ENCODE peak calls at places on chromosomes 16 and 17, in ten cellular contexts. L is CD8-positive, alpha-beta T cell; O is upper lobe of right lung; R is mucosa of descending colon; M is left lung; W is ascending aorta; V is heart right ventricle; N is transverse colon; B is body of pancreas; A is mammary epithelial cell. D is an unnamed sample. For H3K4me1, the result is how much of the 10 kb centered on the place peaks cover.

GRCh38 chr17:17540278-17540906 is 44.2 kb upstream of the RASD1 start:
- DNase-seq in L (no peak), O (no peak), R (no peak), M (peak), W (no peak), V (peak), N (no peak), B (no peak), A (no peak), D (no peak)

GRCh38 chr16:49464877-49465504 is 91.4 kb downstream of the C16orf78 start:
- DNase-seq in L (no peak), O (no peak), R (no peak), M (peak), W (peak), V (no peak), N (no peak), B (no peak), A (no peak), D (peak)

GRCh38 chr17:59565959-59566324 is 532 bp downstream of the DHX40 start:
- DNase-seq in L (peak), O (peak), R (no peak), M (no peak), W (peak), V (peak), N (peak), B (peak), A (peak), D (peak)

GRCh38 chr17:3887811-3888210 is 5.0 kb downstream of the CAMKK1 start:
- DNase-seq in L (no peak), O (no peak), R (no peak), M (no peak), W (no peak), V (no peak), N (no peak), B (no peak), A (no peak), D (no peak)

GRCh38 chr17:7889166-7889584 is 586 bp downstream of the CHD3 start:
- DNase-seq in L (no peak), O (peak), R (peak), M (peak), W (peak), V (peak), N (peak), B (peak), A (peak), D (peak)

GRCh38 chr17:13601317-13601775 is 383 bp downstream of the HS3ST3A1 start:
- DNase-seq in L (no peak), O (no peak), R (no peak), M (peak), W (no peak), V (peak), N (no peak), B (no peak), A (no peak), D (no peak)

GRCh38 chr16:68786685-68787418 is 49.8 kb downstream of the CDH1 start:
- DNase-seq in L (no peak), O (no peak), R (no peak), M (no peak), W (no peak), V (no peak), N (peak), B (peak), A (peak), D (no peak)

GRCh38 chr17:21545051-21545450 is 147.3 kb upstream of the KCNJ18 start:
- DNase-seq in L (no peak), O (no peak), R (no peak), M (no peak), W (no peak), V (no peak), N (no peak), B (no peak), A (no peak), D (no peak)

GRCh38 chr16:81273223-81273940 is 34.9 kb downstream of the BCO1 start:
- DNase-seq in L (no peak), O (peak), R (no peak), M (no peak), W (no peak), V (no peak), N (no peak), B (no peak), A (no peak), D (no peak)

GRCh38 chr16:24504467-24505345 is 34.7 kb upstream of the RBBP6 start:
- DNase-seq in L (peak), O (no peak), R (no peak), M (no peak), W (peak), V (peak), N (peak), B (peak), A (peak), D (peak)

GRCh38 chr17:74307984-74308773 is 17.8 kb upstream of the KIF19 start:
- DNase-seq in L (no peak), O (no peak), R (no peak), M (no peak), W (no peak), V (peak), N (no peak), B (no peak), A (no peak), D (no peak)

GRCh38 chr17:64110436-64111152 is 19.4 kb downstream of the ERN1 start:
- DNase-seq in L (no peak), O (no peak), R (no peak), M (no peak), W (no peak), V (no peak), N (no peak), B (no peak), A (no peak), D (no peak)

GRCh38 chr16:56606688-56607618 is 1.4 kb upstream of the MT2A start:
- DNase-seq in L (no peak), O (peak), R (peak), M (peak), W (peak), V (peak), N (peak), B (peak), A (peak), D (peak)

GRCh38 chr17:57084361-57084801 is 665 bp upstream of the AKAP1 start:
- DNase-seq in L (no peak), O (no peak), R (no peak), M (no peak), W (no peak), V (no peak), N (no peak), B (no peak), A (no peak), D (no peak)

GRCh38 chr17:46818929-46819859 is 702 bp upstream of the WNT3 start:
- DNase-seq in L (no peak), O (peak), R (no peak), M (no peak), W (no peak), V (no peak), N (no peak), B (no peak), A (no peak), D (peak)

GRCh38 chr17:3695723-3696411 is at the start of gene P2RX5:
- DNase-seq in L (no peak), O (no peak), R (peak), M (peak), W (no peak), V (no peak), N (peak), B (peak), A (peak), D (peak)

GRCh38 chr16:1993731-1994131 is 4.0 kb downstream of the SYNGR3 start:
- DNase-seq in L (no peak), O (peak), R (no peak), M (no peak), W (no peak), V (no peak), N (no peak), B (no peak), A (peak), D (peak)

GRCh38 chr16:28931801-28932225 is at the start of gene CD19:
- DNase-seq in L (no peak), O (no peak), R (peak), M (no peak), W (no peak), V (no peak), N (no peak), B (no peak), A (no peak), D (no peak)

GRCh38 chr17:58318627-58319180 is 9.9 kb downstream of the TSPOAP1 start:
- DNase-seq in L (no peak), O (peak), R (no peak), M (no peak), W (no peak), V (no peak), N (no peak), B (no peak), A (no peak), D (peak)

GRCh38 chr17:75694536-75694935 is 26.7 kb upstream of the ITGB4 start:
- DNase-seq in L (no peak), O (no peak), R (no peak), M (no peak), W (no peak), V (no peak), N (no peak), B (no peak), A (no peak), D (no peak)

GRCh38 chr16:55476625-55477533 is 2.1 kb upstream of the MMP2 start:
- DNase-seq in L (no peak), O (no peak), R (no peak), M (no peak), W (no peak), V (peak), N (no peak), B (no peak), A (no peak), D (no peak)

GRCh38 chr16:2331932-2332267 is 8.6 kb downstream of the ABCA3 start:
- DNase-seq in L (no peak), O (peak), R (no peak), M (no peak), W (no peak), V (no peak), N (no peak), B (no peak), A (no peak), D (peak)

GRCh38 chr17:79799538-79800324 is 2.9 kb upstream of the CBX8 start:
- DNase-seq in L (no peak), O (peak), R (no peak), M (peak), W (no peak), V (no peak), N (no peak), B (no peak), A (no peak), D (no peak)

GRCh38 chr17:49859991-49860953 is 12.4 kb upstream of the TAC4 start:
- DNase-seq in L (no peak), O (peak), R (no peak), M (no peak), W (no peak), V (no peak), N (peak), B (no peak), A (no peak), D (no peak)

GRCh38 chr16:86079185-86079885 is 180.4 kb downstream of the IRF8 start:
- DNase-seq in L (no peak), O (peak), R (no peak), M (no peak), W (peak), V (no peak), N (no peak), B (no peak), A (no peak), D (no peak)

GRCh38 chr16:3716831-3717234 is 491 bp downstream of the TRAP1 start:
- DNase-seq in L (no peak), O (no peak), R (no peak), M (no peak), W (no peak), V (no peak), N (peak), B (peak), A (peak), D (peak)

GRCh38 chr16:3715430-3715829 is 1.9 kb downstream of the TRAP1 start:
- DNase-seq in L (no peak), O (no peak), R (no peak), M (peak), W (no peak), V (no peak), N (no peak), B (no peak), A (no peak), D (no peak)

GRCh38 chr16:3718628-3719027 is 1.3 kb upstream of the TRAP1 start:
- DNase-seq in L (no peak), O (no peak), R (no peak), M (no peak), W (no peak), V (no peak), N (no peak), B (no peak), A (no peak), D (no peak)

GRCh38 chr16:3718019-3718391 is 681 bp upstream of the TRAP1 start:
- DNase-seq in L (no peak), O (no peak), R (no peak), M (no peak), W (no peak), V (no peak), N (no peak), B (no peak), A (no peak), D (no peak)

GRCh38 chr16:3717235-3718018 is at the start of gene TRAP1:
- DNase-seq in L (peak), O (peak), R (peak), M (peak), W (peak), V (peak), N (peak), B (peak), A (peak), D (peak)
- TF ChIP-seq CTCF in L (no peak), O (no peak), R (no peak), M (no peak), W (no peak), V (no peak), N (no peak), B (no peak), A (no peak), D (no peak)

GRCh38 chr17:77085916-77086432 is 54.8 kb upstream of the SEC14L1 start:
- DNase-seq in L (no peak), O (no peak), R (peak), M (peak), W (no peak), V (no peak), N (no peak), B (no peak), A (peak), D (no peak)
- H3K4me1 ChIP-seq in L (under half), O (under half), R (under half), M (under half), W (under half), V (under half), N (under half), B (under half), A (under half), D (under half)

GRCh38 chr17:55749985-55750384 is 866 bp upstream of the PCTP start:
- DNase-seq in L (no peak), O (no peak), R (no peak), M (no peak), W (no peak), V (no peak), N (no peak), B (no peak), A (no peak), D (no peak)

GRCh38 chr17:55751720-55752250 is 934 bp downstream of the PCTP start:
- DNase-seq in L (no peak), O (no peak), R (no peak), M (no peak), W (no peak), V (no peak), N (no peak), B (no peak), A (peak), D (no peak)

GRCh38 chr17:55747209-55747608 is 3.6 kb upstream of the PCTP start:
- DNase-seq in L (no peak), O (no peak), R (no peak), M (no peak), W (no peak), V (no peak), N (no peak), B (no peak), A (no peak), D (no peak)

GRCh38 chr17:55746466-55746865 is 4.4 kb upstream of the PCTP start:
- DNase-seq in L (no peak), O (no peak), R (no peak), M (no peak), W (no peak), V (no peak), N (no peak), B (no peak), A (no peak), D (no peak)

GRCh38 chr17:55750750-55751641 is at the start of gene PCTP:
- DNase-seq in L (peak), O (peak), R (peak), M (peak), W (peak), V (peak), N (peak), B (peak), A (peak), D (peak)
- TF ChIP-seq CTCF in L (no peak), O (peak), R (no peak), M (peak), W (peak), V (peak), N (peak), B (peak), A (peak), D (peak)

GRCh38 chr17:81427446-81428120 is 32.3 kb downstream of the BAHCC1 start:
- DNase-seq in L (no peak), O (peak), R (no peak), M (peak), W (no peak), V (peak), N (peak), B (peak), A (no peak), D (peak)
- H3K4me1 ChIP-seq in L (under half), O (half or more), R (under half), M (under half), W (half or more), V (under half), N (under half), B (half or more), A (under half), D (half or more)

GRCh38 chr17:61196799-61197198 is 202.8 kb upstream of the TBX2 start:
- DNase-seq in L (no peak), O (no peak), R (no peak), M (no peak), W (no peak), V (no peak), N (no peak), B (no peak), A (no peak), D (no peak)
- TF ChIP-seq CTCF in L (no peak), O (no peak), R (no peak), M (no peak), W (no peak), V (no peak), N (no peak), B (no peak), A (no peak), D (no peak)